ENCODE peak calls at places on chromosomes 3 and 15, in four cellular contexts. D is thyroid gland, W is A549, P is endodermal cell. S is an unnamed sample.

GRCh38 chr15:68055224-68055705 is 1.1 kb downstream of the PIAS1 start:
- DNase-seq in D (peak; percentile 64), W (peak; percentile 29), P (peak; percentile 50), S (no peak)

GRCh38 chr3:140180603-140181002 is 245.6 kb downstream of the CLSTN2 start:
- DNase-seq in D (peak; percentile 22), W (no peak), P (no peak), S (no peak)

GRCh38 chr3:15875016-15875689 is 77.4 kb upstream of the ANKRD28 start:
- DNase-seq in D (no peak), W (no peak), P (no peak), S (no peak)

GRCh38 chr3:63687569-63688233 is 35.2 kb downstream of the SNTN start:
- DNase-seq in D (no peak), W (no peak), P (no peak), S (no peak)

GRCh38 chr15:33565099-33565498 is 254.3 kb downstream of the RYR3 start:
- DNase-seq in D (no peak), W (no peak), P (no peak), S (no peak)

GRCh38 chr3:121624147-121624852 is 31.1 kb downstream of the FBXO40 start:
- DNase-seq in D (no peak), W (no peak), P (no peak), S (no peak)

GRCh38 chr15:70280781-70281180 is 183.1 kb upstream of the TLE3 start:
- DNase-seq in D (no peak), W (no peak), P (no peak), S (no peak)

GRCh38 chr15:78766041-78766440 is 45.2 kb downstream of the ADAMTS7 start:
- DNase-seq in D (no peak), W (no peak), P (no peak), S (peak; percentile 23)

GRCh38 chr3:27993061-27993460 is 248.4 kb upstream of the CMC1 start:
- DNase-seq in D (no peak), W (no peak), P (no peak), S (no peak)

GRCh38 chr3:195916991-195917390 is 8.6 kb upstream of the TNK2 start:
- DNase-seq in D (no peak), W (no peak), P (no peak), S (no peak)

GRCh38 chr3:111484666-111485065 is 57.3 kb upstream of the CD96 start:
- DNase-seq in D (peak; percentile 34), W (no peak), P (no peak), S (no peak)

GRCh38 chr15:58306591-58307312 is 125.0 kb upstream of the LIPC start:
- DNase-seq in D (no peak), W (no peak), P (no peak), S (no peak)

GRCh38 chr15:57551717-57552677 is 39.7 kb upstream of the MYZAP start:
- DNase-seq in D (peak; percentile 59), W (peak; percentile 86), P (peak; percentile 86), S (no peak)

GRCh38 chr15:59594493-59594942 is 17.1 kb upstream of the GCNT3 start:
- DNase-seq in D (peak; percentile 54), W (peak; percentile 98), P (no peak), S (no peak)

GRCh38 chr15:68234060-68234459 is 4.5 kb upstream of the CLN6 start:
- DNase-seq in D (no peak), W (no peak), P (peak; percentile 50), S (peak; percentile 11)

GRCh38 chr15:78007965-78008886 is 69.3 kb downstream of the TBC1D2B start:
- DNase-seq in D (peak; percentile 40), W (no peak), P (peak; percentile 36), S (peak; percentile 91)

GRCh38 chr3:16888785-16889607 is 4.2 kb downstream of the PLCL2 start:
- DNase-seq in D (no peak), W (no peak), P (no peak), S (no peak)

GRCh38 chr3:5122741-5123706 is 932 bp downstream of the ARL8B start:
- DNase-seq in D (peak; percentile 74), W (peak; percentile 33), P (peak; percentile 85), S (peak; percentile 73)

GRCh38 chr3:62065985-62066693 is 307.2 kb downstream of the FEZF2 start:
- DNase-seq in D (no peak), W (no peak), P (no peak), S (no peak)

GRCh38 chr3:71931930-71932329 is 147.0 kb upstream of the PROK2 start:
- DNase-seq in D (no peak), W (no peak), P (no peak), S (no peak)

GRCh38 chr3:161349529-161350278 is 21.6 kb downstream of the SPTSSB start:
- DNase-seq in D (no peak), W (peak; percentile 31), P (no peak), S (no peak)

GRCh38 chr15:46039703-46040102 is 404.9 kb downstream of the SQOR start:
- DNase-seq in D (no peak), W (no peak), P (no peak), S (no peak)

GRCh38 chr3:8872291-8872690 is 91.0 kb downstream of the RAD18 start:
- DNase-seq in D (no peak), W (no peak), P (no peak), S (no peak)

GRCh38 chr15:65595960-65596359 is 15.0 kb downstream of the INTS14 start:
- DNase-seq in D (no peak), W (peak; percentile 53), P (no peak), S (no peak)

GRCh38 chr15:78082106-78082742 is 4.7 kb upstream of the TBC1D2B start:
- DNase-seq in D (no peak), W (no peak), P (no peak), S (no peak)

GRCh38 chr3:197997936-197998335 is 37.9 kb downstream of the LMLN start:
- DNase-seq in D (no peak), W (no peak), P (no peak), S (no peak)

GRCh38 chr3:157310329-157311065 is 126.2 kb upstream of the PTX3 start:
- DNase-seq in D (no peak), W (peak; percentile 4), P (no peak), S (no peak)

GRCh38 chr15:77818484-77819270 is 186.0 kb upstream of the LINGO1 start:
- DNase-seq in D (no peak), W (no peak), P (peak; percentile 71), S (no peak)

GRCh38 chr15:58077427-58077826 is 11.9 kb upstream of the ALDH1A2 start:
- DNase-seq in D (no peak), W (no peak), P (no peak), S (no peak)

GRCh38 chr3:46536758-46537157 is 29.3 kb downstream of the LRRC2 start:
- DNase-seq in D (no peak), W (no peak), P (no peak), S (peak; percentile 27)

GRCh38 chr3:46538803-46539442 is 27.2 kb downstream of the LRRC2 start:
- DNase-seq in D (peak; percentile 36), W (no peak), P (no peak), S (peak; percentile 73)

GRCh38 chr3:46537316-46537715 is 28.8 kb downstream of the LRRC2 start:
- DNase-seq in D (no peak), W (no peak), P (no peak), S (no peak)

GRCh38 chr3:46537789-46538188 is 28.3 kb downstream of the LRRC2 start:
- DNase-seq in D (no peak), W (no peak), P (no peak), S (no peak)

GRCh38 chr3:46535746-46536145 is 30.4 kb downstream of the LRRC2 start:
- DNase-seq in D (no peak), W (no peak), P (no peak), S (no peak)
- H3K4me1 ChIP-seq in D (peaks cover 12% of the 10 kb centered on the region), W (no peaks in the 10 kb centered on the region), P (no peaks in the 10 kb centered on the region), S (peaks cover 34% of the 10 kb centered on the region)

GRCh38 chr3:38599886-38600285 is 49.6 kb downstream of the SCN5A start:
- DNase-seq in D (no peak), W (no peak), P (peak; percentile 14), S (no peak)

GRCh38 chr3:38598791-38599190 is 50.7 kb downstream of the SCN5A start:
- DNase-seq in D (no peak), W (no peak), P (peak; percentile 26), S (peak; percentile 19)

GRCh38 chr3:38602576-38603250 is 46.8 kb downstream of the SCN5A start:
- DNase-seq in D (no peak), W (no peak), P (peak; percentile 39), S (peak; percentile 3)

GRCh38 chr3:38601971-38602550 is 47.4 kb downstream of the SCN5A start:
- DNase-seq in D (no peak), W (no peak), P (peak; percentile 62), S (no peak)

GRCh38 chr3:38600551-38600950 is 48.9 kb downstream of the SCN5A start:
- DNase-seq in D (no peak), W (no peak), P (peak; percentile 52), S (no peak)
- H3K4me1 ChIP-seq in D (no peaks in the 10 kb centered on the region), W (no peaks in the 10 kb centered on the region), P (peaks cover 3% of the 10 kb centered on the region), S (no peaks in the 10 kb centered on the region)

GRCh38 chr3:49417516-49418120 is 4.7 kb downstream of the AMT start:
- DNase-seq in D (no peak), W (no peak), P (no peak), S (no peak)

GRCh38 chr3:49413338-49413734 is 1.1 kb downstream of the TCTA start:
- DNase-seq in D (no peak), W (no peak), P (no peak), S (no peak)

GRCh38 chr3:49414753-49415152 is 2.5 kb downstream of the TCTA start:
- DNase-seq in D (no peak), W (no peak), P (no peak), S (no peak)

GRCh38 chr3:49416867-49417266 is 4.6 kb downstream of the TCTA start:
- DNase-seq in D (no peak), W (no peak), P (no peak), S (no peak)

GRCh38 chr3:49415931-49416601 is 3.8 kb downstream of the TCTA start:
- DNase-seq in D (no peak), W (no peak), P (no peak), S (no peak)
- H3K4me1 ChIP-seq in D (peaks cover 18% of the 10 kb centered on the region), W (peaks cover 26% of the 10 kb centered on the region), P (peaks cover 7% of the 10 kb centered on the region), S (peaks cover 17% of the 10 kb centered on the region)

DNA sequence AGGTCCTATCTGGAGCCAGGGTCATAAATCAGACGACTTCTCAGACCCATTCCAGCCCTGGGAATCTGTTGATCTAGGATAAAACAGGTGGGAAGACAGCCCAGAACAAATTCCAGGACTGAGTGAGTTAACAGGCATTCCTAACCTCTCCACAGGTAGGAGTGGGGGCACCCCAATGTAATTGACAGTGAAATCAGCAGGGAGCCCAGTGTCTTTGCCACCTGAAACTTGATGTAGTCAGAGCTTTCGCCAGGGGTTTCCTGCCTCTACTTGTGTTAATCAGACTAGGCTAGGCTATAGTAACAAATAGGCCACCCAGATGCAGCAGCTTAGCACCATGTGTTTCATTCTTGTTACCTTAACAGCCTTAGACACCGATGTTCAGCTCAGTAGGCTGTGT is 2.7 kb upstream of the HEG1 start:
- DNase-seq in D (no peak), W (no peak), P (peak; percentile 70), S (no peak)
- H3K4me1 ChIP-seq in D (peaks cover 51% of the 10 kb centered on the region), W (peaks cover 55% of the 10 kb centered on the region), P (peaks cover 5% of the 10 kb centered on the region), S (peaks cover 54% of the 10 kb centered on the region)

GRCh38 chr3:13517253-13517977 is 31.5 kb upstream of the FBLN2 start:
- DNase-seq in D (peak; percentile 27), W (no peak), P (no peak), S (peak; percentile 95)
- H3K4me1 ChIP-seq in D (peaks cover 10% of the 10 kb centered on the region), W (no peaks in the 10 kb centered on the region), P (no peaks in the 10 kb centered on the region), S (no peaks in the 10 kb centered on the region)